ENCODE peak calls at places on chromosomes 3 and 15, in eight cellular contexts. Z is GM06990, F is NCI-H748 treated with DMSO at 0.1 percent for 48 hours, S is amniotic epithelial cell, M is GM04504, C is activated T-cell treated with anti-CD3 and anti-CD28 coated beads for 24 hours, E is SW 1271, O is iris pigment epithelial cell. V is an unnamed sample.

GRCh38 chr3:110811050-110811449 is 260.6 kb upstream of the NECTIN3 start:
- DNase-seq in M (no peak), F (no peak), C (no peak), E (no peak), Z (no peak), S (no peak), O (peak), V (no peak)

GRCh38 chr15:31352283-31352880 is 25.7 kb downstream of the KLF13 start:
- DNase-seq in C (no peak), F (no peak), Z (no peak), S (no peak), E (no peak), M (no peak), O (no peak), V (no peak)

GRCh38 chr3:24199305-24199704 is 254.2 kb downstream of the NR1D2 start:
- DNase-seq in F (no peak), E (no peak), C (no peak), M (no peak), Z (no peak), O (no peak), S (peak), V (no peak)

GRCh38 chr3:182214406-182214805 is 502.7 kb downstream of the SOX2 start:
- DNase-seq in F (no peak), C (no peak), M (no peak), Z (no peak), O (no peak), E (no peak), S (no peak), V (no peak)

GRCh38 chr3:60102154-60102553 is 1052.3 kb upstream of the CFAP20DC start:
- DNase-seq in C (no peak), M (no peak), Z (no peak), F (no peak), S (no peak), E (no peak), O (no peak), V (no peak)

GRCh38 chr15:82900511-82900910 is 52.0 kb downstream of the HOMER2 start:
- DNase-seq in Z (no peak), E (no peak), O (no peak), C (no peak), S (no peak), F (no peak), M (no peak), V (no peak)

GRCh38 chr15:62020576-62021160 is 39.6 kb downstream of the VPS13C start:
- DNase-seq in O (peak), Z (no peak), C (no peak), E (no peak), F (no peak), M (no peak), S (peak), V (no peak)

GRCh38 chr3:129460572-129460971 is 20.5 kb downstream of the IFT122 start:
- DNase-seq in S (no peak), E (no peak), M (no peak), Z (no peak), F (no peak), O (no peak), C (no peak), V (no peak)

GRCh38 chr15:40029979-40030893 is 8.7 kb downstream of the SRP14 start:
- DNase-seq in E (no peak), O (peak), M (no peak), C (no peak), S (peak), Z (no peak), F (no peak), V (no peak)

GRCh38 chr3:52502808-52503350 is 7.7 kb downstream of the STAB1 start:
- DNase-seq in M (no peak), C (no peak), E (no peak), F (no peak), O (no peak), Z (no peak), S (no peak), V (no peak)

GRCh38 chr3:11651900-11652299 is 8.2 kb upstream of the VGLL4 start:
- DNase-seq in E (no peak), O (peak), M (no peak), C (no peak), F (peak), Z (peak), S (peak), V (no peak)

GRCh38 chr3:53715815-53716483 is 130.3 kb downstream of the CHDH start:
- DNase-seq in F (no peak), M (no peak), C (no peak), E (no peak), O (peak), Z (no peak), S (peak), V (no peak)

GRCh38 chr3:70916375-70917055 is 604.1 kb upstream of the MDFIC2 start:
- DNase-seq in S (no peak), O (no peak), F (no peak), M (no peak), E (no peak), C (no peak), Z (no peak), V (no peak)

GRCh38 chr15:55937040-55937439 is 56.4 kb downstream of the NEDD4 start:
- DNase-seq in S (peak), M (peak), C (no peak), O (peak), F (no peak), Z (no peak), E (no peak), V (no peak)

GRCh38 chr3:31103181-31103580 is 208.7 kb upstream of the GADL1 start:
- DNase-seq in O (no peak), Z (no peak), C (no peak), E (no peak), F (no peak), M (no peak), S (no peak), V (no peak)

GRCh38 chr15:65363766-65364165 is 14.0 kb downstream of the IGDCC3 start:
- DNase-seq in F (no peak), Z (no peak), C (no peak), E (no peak), O (no peak), M (no peak), S (no peak), V (no peak)

GRCh38 chr3:64715211-64715982 is 27.6 kb upstream of the ADAMTS9 start:
- DNase-seq in E (no peak), Z (no peak), C (no peak), O (no peak), F (no peak), S (no peak), M (no peak), V (no peak)

GRCh38 chr3:99753268-99753975 is 64.2 kb upstream of the CMSS1 start:
- DNase-seq in E (peak), O (peak), M (peak), S (peak), F (peak), Z (peak), C (no peak), V (peak)

GRCh38 chr15:62732078-62732477 is 310.5 kb upstream of the TPM1 start:
- DNase-seq in E (no peak), C (no peak), O (peak), S (peak), F (no peak), Z (no peak), M (no peak), V (no peak)

GRCh38 chr3:43909149-43909548 is 218.4 kb downstream of the ABHD5 start:
- DNase-seq in C (no peak), E (no peak), M (no peak), Z (no peak), O (no peak), F (no peak), S (no peak), V (no peak)

GRCh38 chr3:55802816-55803215 is 315.7 kb upstream of the WNT5A start:
- DNase-seq in O (no peak), E (no peak), F (no peak), S (no peak), M (no peak), C (no peak), Z (no peak), V (no peak)

GRCh38 chr15:84659904-84660781 is 2.1 kb upstream of the NMB start:
- DNase-seq in M (no peak), Z (no peak), E (no peak), C (no peak), F (no peak), S (no peak), O (no peak), V (no peak)

GRCh38 chr3:50340404-50341329 is at the start of gene RASSF1:
- DNase-seq in F (no peak), C (peak), M (no peak), S (no peak), Z (peak), O (peak), E (no peak), V (peak)

GRCh38 chr3:60430208-60430607 is 821.0 kb downstream of the FHIT start:
- DNase-seq in Z (no peak), E (no peak), M (no peak), O (no peak), F (no peak), S (no peak), C (no peak), V (no peak)

GRCh38 chr3:36477655-36478054 is 97.4 kb downstream of the STAC start:
- DNase-seq in O (no peak), E (no peak), Z (no peak), M (peak), F (no peak), C (no peak), S (no peak), V (no peak)

GRCh38 chr15:79130535-79131130 is 40.1 kb upstream of the RASGRF1 start:
- DNase-seq in O (no peak), Z (no peak), C (no peak), E (no peak), M (no peak), F (no peak), S (no peak), V (no peak)

GRCh38 chr15:53962646-53963561 is 15.3 kb upstream of the UNC13C start:
- DNase-seq in M (no peak), F (peak), E (no peak), C (peak), S (no peak), O (peak), Z (no peak), V (peak)

GRCh38 chr3:61875976-61876671 is 314.8 kb downstream of the PTPRG start:
- DNase-seq in S (no peak), F (no peak), C (no peak), O (peak), M (no peak), E (no peak), Z (no peak), V (no peak)

GRCh38 chr3:182470187-182470586 is 323.1 kb upstream of the ATP11B start:
- DNase-seq in F (no peak), Z (no peak), S (no peak), E (no peak), C (no peak), M (no peak), O (no peak), V (no peak)

GRCh38 chr3:82347585-82347984 is 586.1 kb upstream of the GBE1 start:
- DNase-seq in E (no peak), O (no peak), S (peak), C (no peak), Z (no peak), M (no peak), F (no peak), V (no peak)

GRCh38 chr3:13541691-13542090 is 7.2 kb upstream of the FBLN2 start:
- DNase-seq in Z (no peak), M (no peak), F (no peak), O (no peak), E (no peak), C (no peak), S (no peak), V (no peak)

GRCh38 chr15:101062471-101063171 is 143.5 kb downstream of the LRRK1 start:
- DNase-seq in O (no peak), E (no peak), Z (peak), F (no peak), C (no peak), M (no peak), S (no peak), V (no peak)

GRCh38 chr15:92898988-92899909 is 875 bp upstream of the CHD2 start:
- DNase-seq in E (no peak), O (no peak), M (no peak), C (no peak), Z (no peak), S (no peak), F (no peak), V (no peak)

GRCh38 chr15:34890424-34890823 is 79.1 kb downstream of the AQR start:
- DNase-seq in E (no peak), O (peak), S (no peak), M (no peak), F (no peak), Z (no peak), C (no peak), V (no peak)